ENCODE peak calls at places on chromosomes 1 and 21, in eight cellular contexts. One of them, this sample, is unnamed.

GRCh38 chr1:221331263-221332183 is 410.4 kb downstream of the DUSP10 start:
- DNase-seq in Calu3: no peak
- DNase-seq in CD8-positive, alpha-beta T cell: no peak
- DNase-seq in colonic mucosa: no peak
- DNase-seq in ovary: no peak
- DNase-seq in GM13977: no peak
- DNase-seq in thoracic aorta: no peak
- DNase-seq in mucosa of descending colon: no peak
- DNase-seq in this sample: no peak

GRCh38 chr1:21217812-21218596 is 41.3 kb upstream of the EIF4G3 start:
- DNase-seq in Calu3: peak
- DNase-seq in mucosa of descending colon: peak
- DNase-seq in colonic mucosa: peak
- DNase-seq in ovary: no peak
- DNase-seq in CD8-positive, alpha-beta T cell: no peak
- DNase-seq in thoracic aorta: no peak
- DNase-seq in GM13977: no peak
- DNase-seq in this sample: no peak

GRCh38 chr1:234619794-234620247 is 9.8 kb upstream of the IRF2BP2 start:
- DNase-seq in mucosa of descending colon: no peak
- DNase-seq in Calu3: no peak
- DNase-seq in thoracic aorta: no peak
- DNase-seq in colonic mucosa: no peak
- DNase-seq in ovary: no peak
- DNase-seq in GM13977: no peak
- DNase-seq in CD8-positive, alpha-beta T cell: no peak
- DNase-seq in this sample: no peak

GRCh38 chr1:218851601-218852000 is 322.1 kb upstream of the LYPLAL1 start:
- DNase-seq in CD8-positive, alpha-beta T cell: no peak
- DNase-seq in thoracic aorta: no peak
- DNase-seq in Calu3: no peak
- DNase-seq in colonic mucosa: no peak
- DNase-seq in GM13977: no peak
- DNase-seq in ovary: no peak
- DNase-seq in mucosa of descending colon: no peak
- DNase-seq in this sample: no peak

GRCh38 chr1:22600817-22601605 is 35.4 kb upstream of the C1QA start:
- DNase-seq in CD8-positive, alpha-beta T cell: no peak
- DNase-seq in thoracic aorta: no peak
- DNase-seq in ovary: no peak
- DNase-seq in colonic mucosa: no peak
- DNase-seq in mucosa of descending colon: no peak
- DNase-seq in Calu3: no peak
- DNase-seq in GM13977: no peak
- DNase-seq in this sample: no peak

GRCh38 chr1:201894343-201895119 is 5.8 kb downstream of the SHISA4 start:
- DNase-seq in thoracic aorta: no peak
- DNase-seq in ovary: no peak
- DNase-seq in Calu3: no peak
- DNase-seq in CD8-positive, alpha-beta T cell: no peak
- DNase-seq in colonic mucosa: no peak
- DNase-seq in mucosa of descending colon: no peak
- DNase-seq in GM13977: no peak
- DNase-seq in this sample: no peak

GRCh38 chr1:203706444-203706843 is 58.5 kb upstream of the LAX1 start:
- DNase-seq in CD8-positive, alpha-beta T cell: no peak
- DNase-seq in Calu3: no peak
- DNase-seq in colonic mucosa: no peak
- DNase-seq in GM13977: no peak
- DNase-seq in ovary: no peak
- DNase-seq in mucosa of descending colon: no peak
- DNase-seq in thoracic aorta: no peak
- DNase-seq in this sample: no peak

GRCh38 chr21:24223625-24224024 is 1383.7 kb downstream of the MRPL39 start:
- DNase-seq in ovary: no peak
- DNase-seq in mucosa of descending colon: no peak
- DNase-seq in CD8-positive, alpha-beta T cell: no peak
- DNase-seq in colonic mucosa: no peak
- DNase-seq in thoracic aorta: no peak
- DNase-seq in Calu3: no peak
- DNase-seq in GM13977: no peak
- DNase-seq in this sample: no peak

GRCh38 chr1:187938092-187938491 is 1109.3 kb downstream of the PLA2G4A start:
- DNase-seq in mucosa of descending colon: no peak
- DNase-seq in thoracic aorta: no peak
- DNase-seq in ovary: no peak
- DNase-seq in GM13977: no peak
- DNase-seq in Calu3: no peak
- DNase-seq in colonic mucosa: no peak
- DNase-seq in CD8-positive, alpha-beta T cell: no peak
- DNase-seq in this sample: no peak

GRCh38 chr1:226874579-226875425 is 4.4 kb downstream of the PSEN2 start:
- DNase-seq in Calu3: no peak
- DNase-seq in CD8-positive, alpha-beta T cell: no peak
- DNase-seq in mucosa of descending colon: no peak
- DNase-seq in ovary: no peak
- DNase-seq in GM13977: no peak
- DNase-seq in colonic mucosa: no peak
- DNase-seq in thoracic aorta: no peak
- DNase-seq in this sample: peak

GRCh38 chr1:82395450-82395849 is 594.7 kb downstream of the ADGRL2 start:
- DNase-seq in Calu3: no peak
- DNase-seq in ovary: no peak
- DNase-seq in colonic mucosa: no peak
- DNase-seq in GM13977: no peak
- DNase-seq in CD8-positive, alpha-beta T cell: no peak
- DNase-seq in mucosa of descending colon: no peak
- DNase-seq in thoracic aorta: no peak
- DNase-seq in this sample: no peak

GRCh38 chr1:66929999-66930822 is 5.4 kb downstream of the MIER1 start:
- DNase-seq in CD8-positive, alpha-beta T cell: peak
- DNase-seq in thoracic aorta: peak
- DNase-seq in mucosa of descending colon: peak
- DNase-seq in Calu3: peak
- DNase-seq in colonic mucosa: peak
- DNase-seq in ovary: peak
- DNase-seq in GM13977: peak
- DNase-seq in this sample: peak

GRCh38 chr1:209866201-209866600 is 38.4 kb downstream of the UTP25 start:
- DNase-seq in thoracic aorta: no peak
- DNase-seq in Calu3: no peak
- DNase-seq in colonic mucosa: no peak
- DNase-seq in GM13977: no peak
- DNase-seq in CD8-positive, alpha-beta T cell: no peak
- DNase-seq in mucosa of descending colon: no peak
- DNase-seq in ovary: no peak
- DNase-seq in this sample: no peak

GRCh38 chr1:234093741-234094140 is 189.3 kb downstream of the SLC35F3 start:
- DNase-seq in GM13977: no peak
- DNase-seq in Calu3: no peak
- DNase-seq in colonic mucosa: no peak
- DNase-seq in thoracic aorta: no peak
- DNase-seq in mucosa of descending colon: no peak
- DNase-seq in CD8-positive, alpha-beta T cell: no peak
- DNase-seq in ovary: no peak
- DNase-seq in this sample: peak

GRCh38 chr1:35876988-35877387 is 6.0 kb upstream of the AGO1 start:
- DNase-seq in Calu3: no peak
- DNase-seq in GM13977: no peak
- DNase-seq in CD8-positive, alpha-beta T cell: no peak
- DNase-seq in ovary: no peak
- DNase-seq in mucosa of descending colon: peak
- DNase-seq in colonic mucosa: no peak
- DNase-seq in thoracic aorta: no peak
- DNase-seq in this sample: no peak

GRCh38 chr1:247494746-247495145 is 36.8 kb upstream of the OR2B11 start:
- DNase-seq in CD8-positive, alpha-beta T cell: no peak
- DNase-seq in Calu3: no peak
- DNase-seq in ovary: no peak
- DNase-seq in thoracic aorta: no peak
- DNase-seq in GM13977: no peak
- DNase-seq in colonic mucosa: no peak
- DNase-seq in mucosa of descending colon: no peak
- DNase-seq in this sample: no peak

GRCh38 chr1:167482184-167482583 is 36.1 kb downstream of the CD247 start:
- DNase-seq in GM13977: no peak
- DNase-seq in thoracic aorta: no peak
- DNase-seq in CD8-positive, alpha-beta T cell: no peak
- DNase-seq in ovary: no peak
- DNase-seq in colonic mucosa: no peak
- DNase-seq in mucosa of descending colon: peak
- DNase-seq in Calu3: no peak
- DNase-seq in this sample: no peak

GRCh38 chr1:8437286-8437685 is 119.4 kb downstream of the SLC45A1 start:
- DNase-seq in thoracic aorta: no peak
- DNase-seq in colonic mucosa: no peak
- DNase-seq in ovary: no peak
- DNase-seq in CD8-positive, alpha-beta T cell: no peak
- DNase-seq in Calu3: no peak
- DNase-seq in GM13977: no peak
- DNase-seq in mucosa of descending colon: no peak
- DNase-seq in this sample: no peak

GRCh38 chr1:225651872-225652725 is 824 bp downstream of the ENAH start:
- DNase-seq in Calu3: peak
- DNase-seq in colonic mucosa: peak
- DNase-seq in CD8-positive, alpha-beta T cell: no peak
- DNase-seq in mucosa of descending colon: peak
- DNase-seq in GM13977: no peak
- DNase-seq in thoracic aorta: no peak
- DNase-seq in ovary: no peak
- DNase-seq in this sample: no peak

GRCh38 chr1:38418195-38419030 is 371.8 kb upstream of the POU3F1 start:
- DNase-seq in mucosa of descending colon: no peak
- DNase-seq in ovary: no peak
- DNase-seq in Calu3: no peak
- DNase-seq in thoracic aorta: no peak
- DNase-seq in GM13977: no peak
- DNase-seq in colonic mucosa: no peak
- DNase-seq in CD8-positive, alpha-beta T cell: no peak
- DNase-seq in this sample: no peak

DNA sequence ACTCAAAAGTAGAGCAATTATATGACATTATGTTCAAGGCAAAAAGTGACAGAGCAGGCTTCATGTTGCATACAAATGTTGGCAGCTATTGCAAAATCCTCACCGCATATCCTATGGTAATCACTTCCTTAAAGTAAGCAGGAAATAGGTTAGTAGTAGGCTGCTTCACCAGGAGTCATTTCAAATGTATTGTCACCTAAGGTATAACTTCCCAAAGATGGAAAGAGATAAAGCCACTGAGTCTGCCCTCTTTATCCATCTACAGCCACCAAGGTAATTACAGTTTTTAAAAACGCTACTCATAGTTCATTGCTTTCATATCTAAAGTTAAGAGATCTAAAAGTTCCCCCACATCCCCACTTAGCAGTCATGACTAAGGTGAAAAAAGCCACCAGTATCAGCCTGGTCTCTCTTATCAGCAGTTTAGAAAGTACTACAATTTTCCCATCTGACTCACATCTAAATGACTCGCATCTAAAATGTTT is 31.6 kb upstream of the UBE2U start:
- DNase-seq in GM13977: no peak
- DNase-seq in CD8-positive, alpha-beta T cell: no peak
- DNase-seq in colonic mucosa: peak
- DNase-seq in ovary: no peak
- DNase-seq in mucosa of descending colon: peak
- DNase-seq in thoracic aorta: no peak
- DNase-seq in Calu3: peak
- DNase-seq in this sample: no peak
- TF ChIP-seq CTCF in GM13977: no peak
- TF ChIP-seq CTCF in CD8-positive, alpha-beta T cell: no peak
- TF ChIP-seq CTCF in colonic mucosa: no peak
- TF ChIP-seq CTCF in ovary: no peak
- TF ChIP-seq CTCF in mucosa of descending colon: no peak
- TF ChIP-seq CTCF in thoracic aorta: no peak
- TF ChIP-seq CTCF in Calu3: no peak
- TF ChIP-seq CTCF in this sample: no peak

GRCh38 chr1:33500547-33500946 is 28.1 kb downstream of the ZSCAN20 start:
- DNase-seq in ovary: no peak
- DNase-seq in Calu3: no peak
- DNase-seq in thoracic aorta: no peak
- DNase-seq in GM13977: no peak
- DNase-seq in colonic mucosa: no peak
- DNase-seq in mucosa of descending colon: no peak
- DNase-seq in CD8-positive, alpha-beta T cell: no peak
- DNase-seq in this sample: no peak
- TF ChIP-seq CTCF in ovary: no peak
- TF ChIP-seq CTCF in Calu3: no peak
- TF ChIP-seq CTCF in thoracic aorta: no peak
- TF ChIP-seq CTCF in GM13977: no peak
- TF ChIP-seq CTCF in colonic mucosa: no peak
- TF ChIP-seq CTCF in mucosa of descending colon: no peak
- TF ChIP-seq CTCF in CD8-positive, alpha-beta T cell: no peak
- TF ChIP-seq CTCF in this sample: no peak

DNA sequence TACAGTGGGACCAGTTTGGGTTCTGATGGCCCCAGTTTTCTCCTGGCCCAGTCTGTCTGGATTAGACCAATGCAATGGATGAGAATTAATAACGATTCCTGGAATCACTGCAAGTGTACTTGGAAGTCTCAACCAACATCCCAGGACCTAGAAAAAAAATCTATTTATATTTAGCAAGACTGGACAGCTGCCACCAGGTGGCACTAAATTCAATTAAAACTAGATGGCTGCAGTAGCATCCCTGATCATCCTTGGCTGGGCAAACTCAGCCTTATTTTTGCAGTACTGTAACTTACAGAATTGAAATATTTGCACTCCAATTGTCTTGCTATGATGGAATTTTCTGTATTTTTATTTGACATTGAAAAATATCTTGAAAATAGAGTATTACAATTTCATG is 165.7 kb downstream of the NCAM2 start:
- DNase-seq in thoracic aorta: no peak
- DNase-seq in Calu3: peak
- DNase-seq in ovary: peak
- DNase-seq in mucosa of descending colon: peak
- DNase-seq in GM13977: peak
- DNase-seq in CD8-positive, alpha-beta T cell: no peak
- DNase-seq in colonic mucosa: peak
- DNase-seq in this sample: no peak
- TF ChIP-seq CTCF in thoracic aorta: peak
- TF ChIP-seq CTCF in Calu3: peak
- TF ChIP-seq CTCF in ovary: no peak
- TF ChIP-seq CTCF in mucosa of descending colon: peak
- TF ChIP-seq CTCF in GM13977: peak
- TF ChIP-seq CTCF in CD8-positive, alpha-beta T cell: peak
- TF ChIP-seq CTCF in colonic mucosa: peak
- TF ChIP-seq CTCF in this sample: no peak

DNA sequence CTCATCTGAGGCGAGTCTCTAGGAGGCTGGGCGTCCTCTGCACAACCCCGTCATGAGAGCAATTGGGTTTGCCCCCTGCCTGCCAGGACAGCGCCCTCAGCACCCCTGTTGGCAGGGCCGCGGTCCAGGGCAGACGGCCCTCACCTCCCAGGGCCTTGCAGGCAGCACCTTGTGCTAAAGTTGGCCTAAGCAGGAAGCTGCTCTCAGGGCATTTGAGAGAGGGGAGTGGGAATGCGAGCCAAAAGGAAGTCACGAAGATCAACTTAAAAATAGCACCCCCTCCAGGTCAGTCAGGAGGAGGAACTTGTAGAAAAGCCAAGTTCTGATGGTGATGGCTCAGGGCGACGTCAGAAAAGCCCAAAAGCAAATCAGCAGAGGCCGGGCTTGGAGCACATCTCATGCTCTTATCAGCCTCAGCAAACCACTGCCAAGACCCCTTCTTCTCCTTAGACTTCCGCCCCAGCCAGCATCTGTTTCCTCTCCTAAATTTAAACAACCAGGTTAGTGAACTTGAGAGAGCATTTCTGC is 12.6 kb upstream of the ADORA3 start:
- DNase-seq in GM13977: peak
- DNase-seq in mucosa of descending colon: no peak
- DNase-seq in ovary: peak
- DNase-seq in thoracic aorta: no peak
- DNase-seq in Calu3: no peak
- DNase-seq in CD8-positive, alpha-beta T cell: no peak
- DNase-seq in colonic mucosa: no peak
- DNase-seq in this sample: no peak
- TF ChIP-seq CTCF in GM13977: peak
- TF ChIP-seq CTCF in mucosa of descending colon: no peak
- TF ChIP-seq CTCF in ovary: peak
- TF ChIP-seq CTCF in thoracic aorta: peak
- TF ChIP-seq CTCF in Calu3: no peak
- TF ChIP-seq CTCF in CD8-positive, alpha-beta T cell: peak
- TF ChIP-seq CTCF in colonic mucosa: no peak
- TF ChIP-seq CTCF in this sample: no peak